ENCODE peak calls at places on chromosomes 6 and 20, in eight cellular contexts. Y, B, Z, P, C, T, N and Q are unnamed samples.
A peak's percentile ranks its signal among the peaks of the same experiment; 100 is the strongest.

GRCh38 chr6:18078875-18079274 is 43.6 kb downstream of the NHLRC1 start:
- DNase-seq in Z (no peak), Y (no peak), N (no peak), B (no peak), C (no peak), P (no peak), T (no peak), Q (no peak)

GRCh38 chr6:109713097-109713496 is 22.0 kb downstream of the FIG4 start:
- DNase-seq in N (no peak), C (no peak), Y (peak; percentile 35), Z (no peak), T (no peak), B (no peak), P (no peak), Q (no peak)

GRCh38 chr6:15384901-15385300 is 139.0 kb downstream of the JARID2 start:
- DNase-seq in C (no peak), N (no peak), P (no peak), Y (no peak), B (no peak), T (no peak), Z (no peak), Q (no peak)

GRCh38 chr20:22438346-22438745 is 146.0 kb downstream of the FOXA2 start:
- DNase-seq in C (no peak), Y (no peak), T (no peak), B (no peak), N (no peak), Z (no peak), P (no peak), Q (no peak)

GRCh38 chr6:33384581-33385020 is 7.0 kb upstream of the KIFC1 start:
- DNase-seq in B (no peak), T (no peak), Y (no peak), P (no peak), Z (no peak), C (no peak), N (peak; percentile 33), Q (no peak)

GRCh38 chr20:38395165-38395564 is 40.0 kb downstream of the SNHG17 start:
- DNase-seq in Z (no peak), T (no peak), B (no peak), Y (no peak), C (no peak), N (no peak), P (no peak), Q (no peak)

GRCh38 chr6:42404494-42404893 is 47.2 kb downstream of the TRERF1 start:
- DNase-seq in Y (no peak), Z (peak; percentile 80), T (no peak), P (peak; percentile 49), B (no peak), C (no peak), N (peak; percentile 87), Q (no peak)

GRCh38 chr6:27297857-27298730 is 14.0 kb downstream of the POM121L2 start:
- DNase-seq in Z (no peak), Y (no peak), P (no peak), N (no peak), B (no peak), T (peak; percentile 92), C (no peak), Q (peak; percentile 67)

GRCh38 chr20:57397693-57398108 is 6.5 kb downstream of the RBM38 start:
- DNase-seq in Z (no peak), B (peak; percentile 26), T (no peak), Y (peak; percentile 55), P (peak; percentile 67), N (peak; percentile 40), C (no peak), Q (no peak)
- H3K4me1 ChIP-seq in Z (peaks cover 41% of the 10 kb centered on the region), B (peaks cover 44% of the 10 kb centered on the region), T (peaks cover 4% of the 10 kb centered on the region), Y (peaks cover 16% of the 10 kb centered on the region), P (peaks cover 93% of the 10 kb centered on the region), N (peaks cover 8% of the 10 kb centered on the region), C (peaks cover 19% of the 10 kb centered on the region), Q (no peaks in the 10 kb centered on the region)

GRCh38 chr6:136500414-136500813 is 49.8 kb downstream of the MAP7 start:
- DNase-seq in P (no peak), B (no peak), Z (no peak), C (no peak), Y (no peak), N (no peak), T (no peak), Q (no peak)
- H3K4me1 ChIP-seq in P (no peaks in the 10 kb centered on the region), B (no peaks in the 10 kb centered on the region), Z (no peaks in the 10 kb centered on the region), C (peaks cover 4% of the 10 kb centered on the region), Y (no peaks in the 10 kb centered on the region), N (no peaks in the 10 kb centered on the region), T (no peaks in the 10 kb centered on the region), Q (peaks cover 10% of the 10 kb centered on the region)

DNA sequence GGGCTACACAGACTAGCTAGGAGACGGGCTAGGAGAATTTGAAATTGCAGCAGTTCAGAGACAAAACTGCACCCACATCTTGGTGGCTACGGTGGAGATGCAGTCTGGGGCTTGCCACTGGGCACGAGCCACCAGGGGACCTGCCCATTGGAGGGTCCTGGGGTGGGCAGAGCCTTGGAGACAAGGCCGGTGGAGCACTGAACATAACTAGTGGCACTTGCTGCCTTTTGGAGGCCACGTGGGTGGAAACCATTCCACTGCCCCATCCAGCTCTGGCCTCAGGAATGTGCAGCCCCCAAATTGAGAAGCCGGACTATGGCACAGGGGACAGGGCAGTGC is 113.4 kb downstream of the NFATC2 start:
- DNase-seq in N (no peak), T (no peak), B (no peak), P (no peak), Y (no peak), Z (no peak), C (no peak), Q (no peak)
- H3K4me1 ChIP-seq in N (no peaks in the 10 kb centered on the region), T (no peaks in the 10 kb centered on the region), B (peaks cover 9% of the 10 kb centered on the region), P (peaks cover 37% of the 10 kb centered on the region), Y (no peaks in the 10 kb centered on the region), Z (no peaks in the 10 kb centered on the region), C (peaks cover 24% of the 10 kb centered on the region), Q (peaks cover 44% of the 10 kb centered on the region)

GRCh38 chr20:4122931-4123330 is 107.6 kb upstream of the RNF24 start:
- DNase-seq in Z (no peak), N (no peak), P (no peak), T (no peak), B (no peak), Y (no peak), C (no peak), Q (no peak)
- H3K4me1 ChIP-seq in Z (no peaks in the 10 kb centered on the region), N (no peaks in the 10 kb centered on the region), P (no peaks in the 10 kb centered on the region), T (no peaks in the 10 kb centered on the region), B (no peaks in the 10 kb centered on the region), Y (peaks cover 2% of the 10 kb centered on the region), C (no peaks in the 10 kb centered on the region), Q (no peaks in the 10 kb centered on the region)

GRCh38 chr6:75135447-75135846 is 70.4 kb downstream of the COL12A1 start:
- DNase-seq in Y (no peak), T (no peak), C (no peak), B (no peak), P (no peak), Z (no peak), N (no peak), Q (no peak)

GRCh38 chr6:75128881-75129570 is 76.8 kb downstream of the COL12A1 start:
- DNase-seq in Y (no peak), C (no peak), N (no peak), T (no peak), P (no peak), B (no peak), Z (no peak), Q (no peak)

GRCh38 chr6:75124983-75125382 is 80.9 kb downstream of the COL12A1 start:
- DNase-seq in P (no peak), T (no peak), Y (no peak), C (no peak), N (no peak), Z (no peak), B (no peak), Q (no peak)

GRCh38 chr6:75126518-75126917 is 79.3 kb downstream of the COL12A1 start:
- DNase-seq in Y (no peak), B (no peak), C (no peak), Z (no peak), N (no peak), P (no peak), T (no peak), Q (no peak)

DNA sequence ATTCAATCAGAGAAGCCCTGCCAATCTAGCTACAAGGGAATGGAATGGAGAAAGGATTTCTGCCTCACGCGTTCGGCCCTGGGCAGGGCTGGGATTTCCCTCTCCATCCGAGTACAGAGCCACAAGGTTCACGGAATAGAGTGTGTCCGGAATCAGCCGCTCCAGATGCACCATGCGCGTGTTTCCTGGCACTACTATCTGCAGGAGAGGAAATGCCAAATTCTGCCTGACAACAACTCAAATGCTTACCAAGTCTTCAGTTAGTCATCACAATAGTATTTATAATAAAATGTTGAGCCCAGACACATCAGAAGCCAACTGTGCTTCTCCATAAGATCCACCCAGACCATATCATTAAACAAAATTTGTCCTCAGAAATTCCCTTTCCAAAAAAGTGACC is 75.1 kb downstream of the COL12A1 start:
- DNase-seq in B (peak; percentile 59), C (no peak), T (no peak), Z (no peak), P (no peak), Y (no peak), N (no peak), Q (no peak)
- H3K4me1 ChIP-seq in B (peaks cover 4% of the 10 kb centered on the region), C (no peaks in the 10 kb centered on the region), T (no peaks in the 10 kb centered on the region), Z (no peaks in the 10 kb centered on the region), P (no peaks in the 10 kb centered on the region), Y (no peaks in the 10 kb centered on the region), N (no peaks in the 10 kb centered on the region), Q (no peaks in the 10 kb centered on the region)

GRCh38 chr6:71406871-71407860 is 118.6 kb downstream of the OGFRL1 start:
- DNase-seq in N (no peak), C (no peak), P (no peak), T (peak; percentile 82), B (no peak), Z (no peak), Y (no peak), Q (no peak)
- H3K4me1 ChIP-seq in N (peaks cover 3% of the 10 kb centered on the region), C (peaks cover 32% of the 10 kb centered on the region), P (no peaks in the 10 kb centered on the region), T (peaks cover 98% of the 10 kb centered on the region), B (peaks cover 4% of the 10 kb centered on the region), Z (no peaks in the 10 kb centered on the region), Y (peaks cover 8% of the 10 kb centered on the region), Q (peaks cover 50% of the 10 kb centered on the region)

GRCh38 chr6:32113386-32114352 is 4.5 kb upstream of the TNXB start:
- DNase-seq in N (no peak), T (no peak), Y (peak; percentile 95), B (peak; percentile 97), Z (peak; percentile 65), C (peak; percentile 70), P (no peak), Q (peak; percentile 67)

GRCh38 chr6:32115623-32116022 is 6.5 kb upstream of the TNXB start:
- DNase-seq in N (no peak), B (peak; percentile 59), Y (no peak), T (no peak), C (no peak), P (no peak), Z (no peak), Q (no peak)

GRCh38 chr6:32112436-32112980 is 3.4 kb upstream of the TNXB start:
- DNase-seq in B (peak; percentile 51), Z (no peak), Y (peak; percentile 81), T (no peak), P (no peak), N (no peak), C (no peak), Q (no peak)

GRCh38 chr6:32116674-32117073 is 7.5 kb upstream of the TNXB start:
- DNase-seq in B (no peak), N (no peak), Y (no peak), P (no peak), Z (no peak), T (no peak), C (no peak), Q (peak; percentile 57)

GRCh38 chr6:32114853-32115252 is 5.7 kb upstream of the TNXB start:
- DNase-seq in P (no peak), Y (no peak), Z (no peak), T (no peak), N (no peak), C (no peak), B (peak; percentile 43), Q (peak; percentile 25)
- H3K4me1 ChIP-seq in P (no peaks in the 10 kb centered on the region), Y (peaks cover 24% of the 10 kb centered on the region), Z (peaks cover 4% of the 10 kb centered on the region), T (peaks cover 3% of the 10 kb centered on the region), N (no peaks in the 10 kb centered on the region), C (peaks cover 23% of the 10 kb centered on the region), B (peaks cover 26% of the 10 kb centered on the region), Q (peaks cover 4% of the 10 kb centered on the region)

GRCh38 chr20:17966432-17967312 is 1.9 kb downstream of the SNX5 start:
- DNase-seq in B (no peak), C (no peak), Z (no peak), T (peak; percentile 10), P (no peak), Y (no peak), N (peak; percentile 50), Q (no peak)
- H3K4me1 ChIP-seq in B (peaks cover 26% of the 10 kb centered on the region), C (peaks cover 64% of the 10 kb centered on the region), Z (peaks cover 8% of the 10 kb centered on the region), T (peaks cover 36% of the 10 kb centered on the region), P (peaks cover 63% of the 10 kb centered on the region), Y (peaks cover 8% of the 10 kb centered on the region), N (peaks cover 31% of the 10 kb centered on the region), Q (peaks cover 58% of the 10 kb centered on the region)